ENCODE peak calls at places on chromosome 17, in nine cellular contexts. U is HCT116; B is thoracic aorta; F is cardiac fibroblast; S is adipocyte; Z is mammary epithelial cell; O is psoas muscle; V is CD4-positive, CD25-positive, alpha-beta regulatory T cell; K is fibroblast of the aortic adventitia. Q is an unnamed sample.

GRCh38 chr17:671076-671762 is 43.4 kb downstream of the VPS53 start:
- DNase-seq in U (no peak), F (no peak), B (no peak), Z (no peak), O (no peak), K (no peak), V (no peak), S (no peak), Q (no peak)

GRCh38 chr17:43515641-43516040 is 30.5 kb downstream of the ETV4 start:
- DNase-seq in U (no peak), K (no peak), Z (no peak), F (no peak), O (no peak), B (no peak), V (no peak), S (no peak), Q (no peak)

GRCh38 chr17:9181640-9182039 is 160.3 kb downstream of the NTN1 start:
- DNase-seq in S (no peak), Z (no peak), U (no peak), B (no peak), K (no peak), O (no peak), V (no peak), F (no peak), Q (no peak)

GRCh38 chr17:21042434-21043295 is at the start of gene USP22:
- DNase-seq in K (no peak), F (no peak), B (no peak), Z (no peak), V (no peak), U (no peak), O (no peak), S (peak), Q (no peak)

GRCh38 chr17:11559601-11560000 is 38.7 kb upstream of the DNAH9 start:
- DNase-seq in K (no peak), O (no peak), U (no peak), S (no peak), Z (no peak), B (no peak), F (no peak), V (no peak), Q (no peak)

GRCh38 chr17:30600062-30600829 is 123.0 kb downstream of the GOSR1 start:
- DNase-seq in U (peak), V (peak), K (peak), Z (peak), F (peak), O (peak), B (peak), S (peak), Q (peak)

GRCh38 chr17:34107019-34107418 is 148.1 kb upstream of the CCL2 start:
- DNase-seq in O (no peak), S (no peak), U (no peak), K (no peak), B (no peak), Z (no peak), V (no peak), F (no peak), Q (no peak)

GRCh38 chr17:58387834-58388233 is 29.5 kb downstream of the RNF43 start:
- DNase-seq in S (no peak), K (no peak), U (peak), F (no peak), B (no peak), Z (no peak), V (no peak), O (no peak), Q (no peak)

GRCh38 chr17:48995871-48996695 is 1.1 kb upstream of the IGF2BP1 start:
- DNase-seq in K (no peak), U (no peak), Z (no peak), F (no peak), V (no peak), O (no peak), B (no peak), S (peak), Q (no peak)

GRCh38 chr17:7436556-7437368 is 1.5 kb downstream of the TMEM102 start:
- DNase-seq in S (peak), U (peak), V (peak), B (no peak), F (peak), O (peak), Z (peak), K (peak), Q (peak)

GRCh38 chr17:75060434-75061054 is 13.5 kb downstream of the KCTD2 start:
- DNase-seq in K (no peak), S (no peak), B (no peak), F (no peak), U (no peak), Z (no peak), O (peak), V (no peak), Q (no peak)

GRCh38 chr17:33014751-33015150 is 23.1 kb downstream of the SPACA3 start:
- DNase-seq in U (no peak), S (no peak), O (no peak), F (no peak), Z (no peak), B (no peak), K (no peak), V (no peak), Q (no peak)

GRCh38 chr17:73553311-73553710 is 90.9 kb downstream of the SDK2 start:
- DNase-seq in O (no peak), K (no peak), S (no peak), F (no peak), U (no peak), B (no peak), V (no peak), Z (peak), Q (peak)

GRCh38 chr17:50452627-50453300 is 15.9 kb downstream of the CHAD start:
- DNase-seq in V (no peak), B (no peak), S (peak), F (peak), K (peak), U (no peak), O (no peak), Z (peak), Q (peak)

GRCh38 chr17:33038740-33039139 is 47.1 kb downstream of the SPACA3 start:
- DNase-seq in F (peak), U (peak), O (no peak), Z (peak), S (no peak), V (no peak), K (peak), B (no peak), Q (peak)

GRCh38 chr17:37082461-37082860 is 133.7 kb downstream of the AATF start:
- DNase-seq in O (no peak), S (no peak), K (no peak), F (no peak), B (no peak), V (no peak), U (no peak), Z (no peak), Q (no peak)

GRCh38 chr17:81040791-81041337 is 5.9 kb downstream of the BAIAP2 start:
- DNase-seq in K (peak), B (no peak), U (no peak), F (peak), V (no peak), O (no peak), S (no peak), Z (no peak), Q (no peak)

GRCh38 chr17:41659813-41660212 is 28.9 kb upstream of the EIF1 start:
- DNase-seq in K (no peak), F (no peak), S (no peak), B (no peak), O (peak), V (no peak), U (no peak), Z (no peak), Q (no peak)

GRCh38 chr17:28882154-28882895 is 15.2 kb downstream of the FLOT2 start:
- DNase-seq in V (no peak), S (no peak), B (no peak), K (no peak), U (no peak), O (no peak), Z (no peak), F (no peak), Q (no peak)

GRCh38 chr17:78944956-78945355 is 19.8 kb upstream of the TIMP2 start:
- DNase-seq in K (no peak), U (no peak), B (no peak), F (no peak), V (no peak), S (no peak), Z (no peak), O (no peak), Q (no peak)

GRCh38 chr17:70320642-70321345 is 151.5 kb downstream of the KCNJ2 start:
- DNase-seq in K (peak), Z (no peak), S (no peak), B (no peak), V (no peak), O (no peak), F (no peak), U (no peak), Q (no peak)

GRCh38 chr17:71801301-71801700 is 319.5 kb upstream of the SOX9 start:
- DNase-seq in F (no peak), U (no peak), K (peak), S (no peak), B (no peak), O (no peak), V (no peak), Z (no peak), Q (no peak)

GRCh38 chr17:77437017-77437416 is 296.2 kb downstream of the SEC14L1 start:
- DNase-seq in O (no peak), S (peak), V (no peak), F (peak), B (no peak), K (peak), U (no peak), Z (no peak), Q (no peak)

DNA sequence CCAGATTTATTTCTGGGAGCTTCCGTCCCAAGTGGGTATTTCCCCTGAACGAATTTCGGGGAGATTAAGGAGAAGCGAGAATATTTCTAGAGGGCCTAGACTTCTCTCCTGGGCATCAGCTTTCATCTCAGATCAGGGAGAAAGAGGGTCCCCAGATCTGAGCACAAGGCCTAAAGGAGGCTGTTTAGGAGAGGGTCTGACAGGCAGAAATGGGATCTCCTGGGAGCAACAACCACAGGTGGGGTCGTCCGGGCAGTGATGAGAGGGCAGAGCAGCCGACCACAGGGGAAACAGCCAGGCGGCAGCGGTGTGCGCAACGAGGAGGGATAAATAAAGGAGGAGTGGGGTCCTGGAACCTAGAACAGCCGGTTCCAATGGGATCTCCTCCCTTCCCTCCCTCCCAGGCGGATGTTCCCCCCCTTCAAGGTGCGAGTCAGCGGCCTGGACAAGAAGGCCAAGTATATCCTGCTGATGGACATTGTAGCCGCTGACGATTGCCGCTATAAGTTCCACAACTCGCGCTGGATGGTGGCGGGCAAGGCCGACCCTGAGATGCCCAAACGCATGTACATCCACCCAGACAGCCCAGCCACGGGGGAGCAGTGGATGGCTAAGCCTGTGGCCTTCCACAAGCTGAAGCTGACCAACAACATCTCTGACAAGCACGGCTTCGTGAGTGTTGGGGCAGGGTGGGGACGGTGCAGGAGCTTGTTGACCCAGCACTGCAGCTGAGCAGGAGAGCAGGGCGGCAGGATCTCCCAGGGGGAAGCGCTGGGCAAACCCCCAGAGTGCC is 1.8 kb downstream of the TBX2 start:
- DNase-seq in K (peak), V (no peak), B (no peak), O (no peak), Z (no peak), F (peak), S (peak), U (no peak), Q (no peak)
- H3K4me3 ChIP-seq in K (peak), V (no peak), B (peak), O (peak), Z (no peak), F (peak), S (peak), U (no peak), Q (no peak)

GRCh38 chr17:38557395-38557794 is 48.4 kb downstream of the SRCIN1 start:
- DNase-seq in Z (no peak), B (no peak), V (no peak), F (no peak), U (no peak), K (no peak), S (no peak), O (no peak), Q (no peak)

GRCh38 chr17:38557836-38558750 is 47.7 kb downstream of the SRCIN1 start:
- DNase-seq in U (peak), O (peak), F (peak), Z (peak), K (peak), S (peak), V (peak), B (peak), Q (peak)

GRCh38 chr17:38559025-38559879 is 46.5 kb downstream of the SRCIN1 start:
- DNase-seq in U (peak), K (peak), B (no peak), O (peak), S (peak), V (peak), F (peak), Z (peak), Q (peak)

GRCh38 chr17:38559880-38560230 is 45.9 kb downstream of the SRCIN1 start:
- DNase-seq in V (no peak), B (no peak), O (no peak), Z (no peak), S (no peak), F (no peak), K (no peak), U (no peak), Q (no peak)

GRCh38 chr17:38558751-38559024 is 47.1 kb downstream of the SRCIN1 start:
- DNase-seq in V (no peak), B (no peak), Z (no peak), U (no peak), S (no peak), K (no peak), O (no peak), F (no peak), Q (peak)
- H3K4me3 ChIP-seq in V (peak), B (peak), Z (peak), U (peak), S (peak), K (peak), O (peak), F (peak), Q (peak)

GRCh38 chr17:64635647-64636305 is 26.3 kb downstream of the SMURF2 start:
- DNase-seq in F (peak), O (no peak), B (no peak), K (peak), U (no peak), V (no peak), Z (peak), S (peak), Q (peak)
- H3K4me3 ChIP-seq in F (no peak), O (no peak), B (no peak), K (no peak), U (no peak), V (no peak), Z (no peak), S (peak), Q (no peak)

GRCh38 chr17:62666801-62667591 is 39.5 kb downstream of the MRC2 start:
- DNase-seq in O (no peak), K (no peak), F (no peak), B (no peak), U (no peak), Z (no peak), S (no peak), V (no peak), Q (no peak)
- H3K4me3 ChIP-seq in O (no peak), K (no peak), F (no peak), B (no peak), U (no peak), Z (no peak), S (no peak), V (no peak), Q (no peak)

Q was measured in epithelial cell of esophagus.